ENCODE peak calls at places on chromosomes 3 and 15, in seven cellular contexts. B, O, L, Q, J, U and Y are unnamed samples.

GRCh38 chr3:125115640-125116039 is 59.8 kb upstream of the HEG1 start:
- DNase-seq in L (no peak), J (peak; percentile 69), U (no peak), Q (peak; percentile 8), B (no peak), O (no peak), Y (no peak)

GRCh38 chr15:101537681-101538080 is 48.2 kb upstream of the PCSK6 start:
- DNase-seq in O (no peak), U (no peak), Q (peak; percentile 90), L (no peak), B (no peak), J (no peak), Y (no peak)

GRCh38 chr3:77539677-77540076 is 499.8 kb downstream of the ROBO2 start:
- DNase-seq in O (no peak), Q (peak; percentile 16), J (no peak), U (no peak), L (no peak), B (no peak), Y (no peak)

GRCh38 chr15:66723826-66724731 is 22.0 kb downstream of the SMAD6 start:
- DNase-seq in U (no peak), Q (no peak), O (peak; percentile 62), J (no peak), B (no peak), L (no peak), Y (no peak)

GRCh38 chr3:146390967-146391366 is 78.4 kb downstream of the PLSCR2 start:
- DNase-seq in J (no peak), L (no peak), Q (no peak), B (peak; percentile 91), O (no peak), U (no peak), Y (no peak)

GRCh38 chr3:177041021-177041729 is 156.1 kb downstream of the TBL1XR1 start:
- DNase-seq in Q (no peak), O (no peak), U (no peak), L (peak; percentile 84), B (peak; percentile 43), J (peak; percentile 82), Y (no peak)

GRCh38 chr3:143168518-143169192 is 49.1 kb downstream of the CHST2 start:
- DNase-seq in U (no peak), Q (no peak), L (no peak), B (peak; percentile 47), J (no peak), O (no peak), Y (no peak)

GRCh38 chr15:78050441-78050809 is 27.1 kb downstream of the TBC1D2B start:
- DNase-seq in Q (no peak), J (no peak), O (no peak), U (no peak), B (no peak), L (no peak), Y (no peak)

GRCh38 chr3:184773341-184774186 is 38.4 kb upstream of the VPS8 start:
- DNase-seq in L (no peak), U (no peak), B (no peak), O (no peak), J (no peak), Q (no peak), Y (peak; percentile 85)

GRCh38 chr3:126081618-126082333 is 2.1 kb downstream of the SLC41A3 start:
- DNase-seq in L (no peak), B (no peak), J (no peak), U (peak; percentile 22), O (peak; percentile 48), Q (peak; percentile 29), Y (no peak)

GRCh38 chr15:35522061-35522460 is 23.9 kb downstream of the DPH6 start:
- DNase-seq in B (peak; percentile 85), Q (no peak), U (no peak), O (no peak), J (no peak), L (no peak), Y (no peak)

GRCh38 chr3:74592359-74592758 is 22.1 kb downstream of the CNTN3 start:
- DNase-seq in U (no peak), O (no peak), B (no peak), L (no peak), J (no peak), Q (no peak), Y (no peak)

GRCh38 chr15:70261083-70261482 is 163.4 kb upstream of the TLE3 start:
- DNase-seq in U (no peak), J (no peak), O (no peak), B (no peak), L (no peak), Q (no peak), Y (peak; percentile 31)

GRCh38 chr3:138051946-138052802 is 42.2 kb downstream of the CLDN18 start:
- DNase-seq in B (peak; percentile 38), J (no peak), Q (peak; percentile 28), L (no peak), O (peak; percentile 12), U (peak; percentile 36), Y (no peak)

GRCh38 chr15:23690450-23690852 is 3.3 kb upstream of the NDN start:
- DNase-seq in L (peak; percentile 89), J (no peak), U (no peak), B (no peak), O (no peak), Q (peak; percentile 93), Y (no peak)

GRCh38 chr3:196149922-196150321 is 61.3 kb downstream of the ZDHHC19 start:
- DNase-seq in J (no peak), O (no peak), U (no peak), Q (no peak), L (no peak), B (no peak), Y (no peak)

GRCh38 chr3:14836049-14836468 is 17.3 kb downstream of the FGD5 start:
- DNase-seq in B (no peak), L (peak; percentile 90), U (no peak), Q (no peak), J (peak; percentile 87), O (no peak), Y (no peak)

GRCh38 chr3:11211531-11212300 is 57.4 kb downstream of the HRH1 start:
- DNase-seq in L (peak; percentile 55), U (no peak), B (peak; percentile 35), J (no peak), O (no peak), Q (no peak), Y (no peak)

GRCh38 chr15:74274485-74275038 is 38.4 kb downstream of the CCDC33 start:
- DNase-seq in Q (no peak), U (no peak), B (no peak), O (no peak), L (no peak), J (no peak), Y (no peak)

DNA sequence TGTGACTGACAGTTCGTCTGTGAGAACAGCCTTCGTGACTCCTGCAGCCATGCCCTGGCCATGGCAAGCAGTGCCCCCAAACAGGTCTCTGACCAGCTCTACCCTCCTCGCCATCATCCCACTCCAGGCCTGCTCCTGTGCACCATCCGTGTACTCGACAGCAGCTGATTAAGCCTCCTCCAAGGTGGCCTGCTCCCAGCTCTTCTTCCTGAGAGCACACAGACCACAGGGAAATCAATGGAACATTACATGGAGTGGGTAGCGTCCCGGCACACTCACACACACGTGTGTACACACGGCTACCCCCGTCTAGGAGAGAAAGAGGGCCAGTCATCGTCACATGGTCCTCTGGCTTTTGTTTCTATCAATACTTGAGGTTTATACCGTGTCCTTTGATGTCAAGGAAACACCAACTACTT is 21.1 kb downstream of the ANXA2 start:
- DNase-seq in Q (no peak), U (no peak), J (no peak), B (no peak), L (no peak), O (no peak), Y (no peak)
- H3K4me1 ChIP-seq in Q (peaks cover 95% of the 10 kb centered on the region), U (peaks cover 99% of the 10 kb centered on the region), J (peaks cover 97% of the 10 kb centered on the region), B (peaks cover 85% of the 10 kb centered on the region), L (peaks cover 54% of the 10 kb centered on the region), O (peaks cover 91% of the 10 kb centered on the region), Y (peaks cover 19% of the 10 kb centered on the region)

GRCh38 chr3:117052356-117052755 is 342.8 kb downstream of the TUSC7 start:
- DNase-seq in J (no peak), Q (no peak), B (peak; percentile 76), O (no peak), U (no peak), L (no peak), Y (no peak)
- TF ChIP-seq CTCF in J (no peak), Q (no peak), B (no peak), O (no peak), U (no peak), L (no peak), Y (no peak)

GRCh38 chr3:123633530-123633929 is 48.7 kb upstream of the HACD2 start:
- DNase-seq in J (no peak), U (no peak), L (no peak), B (no peak), O (no peak), Q (peak; percentile 37), Y (no peak)

GRCh38 chr3:123635220-123635619 is 50.4 kb upstream of the HACD2 start:
- DNase-seq in O (no peak), B (no peak), U (no peak), L (peak; percentile 76), Q (no peak), J (no peak), Y (no peak)

GRCh38 chr3:123634149-123635051 is 49.5 kb upstream of the HACD2 start:
- DNase-seq in L (peak; percentile 59), J (no peak), O (no peak), B (no peak), U (no peak), Q (no peak), Y (no peak)

GRCh38 chr3:123629747-123630047 is 44.8 kb upstream of the HACD2 start:
- DNase-seq in J (no peak), O (no peak), L (no peak), U (no peak), B (no peak), Q (no peak), Y (no peak)

DNA sequence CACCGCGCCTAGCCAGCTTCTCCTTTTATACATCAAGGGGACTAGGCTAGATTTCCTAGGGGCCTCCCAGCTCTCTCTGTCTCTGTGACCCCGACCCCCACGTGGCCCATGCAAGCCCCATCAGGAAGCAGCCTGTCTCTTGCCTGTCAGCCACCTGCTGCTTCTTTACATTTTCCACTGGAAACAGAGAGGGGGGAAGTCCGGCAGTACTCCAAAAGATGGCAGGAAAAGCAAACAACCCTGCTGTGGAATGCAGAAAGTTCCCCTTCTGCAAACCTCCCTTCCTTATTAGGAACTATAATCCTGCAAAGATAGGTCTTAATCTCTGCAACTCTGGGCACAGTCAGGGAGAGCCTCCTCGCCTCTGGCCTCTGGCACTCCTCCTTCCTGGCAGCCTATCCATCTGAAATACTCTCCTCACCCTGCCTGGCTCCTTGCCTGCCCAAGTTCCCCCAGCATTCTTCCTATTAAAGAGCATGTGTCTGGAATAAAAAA is 47.4 kb upstream of the HACD2 start:
- DNase-seq in J (no peak), L (peak; percentile 89), O (no peak), B (no peak), Q (no peak), U (no peak), Y (no peak)
- TF ChIP-seq POLR2AphosphoS5 in J (no peak), L (peak; percentile 33), O (no peak), B (no peak), Q (no peak), U (no peak), Y (no peak)

DNA sequence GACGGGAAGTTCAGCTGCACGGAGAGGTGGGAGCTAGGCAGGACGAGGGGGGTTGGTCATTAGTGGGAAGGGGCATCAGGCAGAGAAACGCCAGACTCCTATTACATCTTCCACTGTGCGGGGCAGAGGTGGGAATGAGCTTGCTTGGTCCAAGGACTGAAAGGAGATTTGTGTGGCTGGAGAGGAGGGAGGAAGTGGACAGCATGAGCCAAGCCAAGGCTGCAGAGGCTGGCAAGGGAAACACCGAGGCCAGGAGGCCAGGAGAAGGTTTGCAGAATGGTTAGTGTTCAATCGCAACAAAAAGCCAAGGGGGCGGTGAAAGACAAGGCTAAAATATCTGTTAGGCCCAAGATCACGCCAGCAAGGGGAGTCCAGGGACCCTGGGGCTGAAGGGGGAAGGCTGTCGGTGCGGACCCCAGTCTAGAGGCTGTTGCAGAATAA is 75.9 kb downstream of the CPN2 start:
- DNase-seq in B (peak; percentile 24), Q (no peak), O (no peak), J (peak; percentile 77), U (no peak), L (peak; percentile 63), Y (no peak)
- H3K4me1 ChIP-seq in B (peaks cover 33% of the 10 kb centered on the region), Q (peaks cover 26% of the 10 kb centered on the region), O (peaks cover 63% of the 10 kb centered on the region), J (peaks cover 83% of the 10 kb centered on the region), U (peaks cover 52% of the 10 kb centered on the region), L (peaks cover 89% of the 10 kb centered on the region), Y (peaks cover 5% of the 10 kb centered on the region)